ENCODE peak calls at places on chromosomes 13 and 19, in eight cellular contexts. Q is PC-9, F is HepG2, H is esophagus squamous epithelium, D is body of pancreas, X is colonic mucosa, B is tibial artery, Z is uterus. O is an unnamed sample.

GRCh38 chr13:74987124-74987690 is 494.8 kb downstream of the TBC1D4 start:
- DNase-seq in X (no peak), Q (no peak), F (no peak), D (no peak), Z (no peak), H (no peak), B (no peak), O (no peak)

GRCh38 chr19:17370026-17370587 is 7.0 kb downstream of the PLVAP start:
- DNase-seq in F (no peak), Z (no peak), H (no peak), Q (no peak), B (no peak), X (no peak), D (no peak), O (no peak)

GRCh38 chr19:57438925-57439324 is 3.8 kb downstream of the ZNF749 start:
- DNase-seq in Z (no peak), D (no peak), B (no peak), Q (no peak), H (no peak), X (no peak), F (no peak), O (no peak)

GRCh38 chr13:100532090-100532766 is 56.4 kb downstream of the GGACT start:
- DNase-seq in Q (no peak), H (no peak), X (no peak), B (no peak), Z (no peak), D (peak), F (no peak), O (no peak)

GRCh38 chr19:39986643-39987042 is 10.2 kb upstream of the ZNF546 start:
- DNase-seq in H (no peak), X (no peak), B (no peak), D (no peak), Z (no peak), F (no peak), Q (no peak), O (no peak)

GRCh38 chr19:15015946-15016542 is 33.2 kb upstream of the CASP14 start:
- DNase-seq in Q (peak), D (peak), B (no peak), X (no peak), H (no peak), F (peak), Z (no peak), O (no peak)

GRCh38 chr13:36158606-36159005 is 27.4 kb upstream of the DCLK1 start:
- DNase-seq in B (no peak), Q (peak), H (no peak), F (no peak), D (no peak), X (no peak), Z (no peak), O (no peak)

GRCh38 chr13:99955107-99955746 is 16.3 kb downstream of the ZIC5 start:
- DNase-seq in X (no peak), Z (no peak), B (no peak), H (no peak), F (no peak), Q (no peak), D (no peak), O (no peak)

GRCh38 chr13:100506154-100506553 is 82.4 kb downstream of the GGACT start:
- DNase-seq in Q (no peak), D (no peak), H (no peak), F (no peak), Z (no peak), B (no peak), X (no peak), O (no peak)

GRCh38 chr13:24176351-24177101 is 16.0 kb downstream of the SPATA13 start:
- DNase-seq in B (no peak), Z (no peak), D (peak), H (no peak), Q (no peak), F (peak), X (no peak), O (peak)

GRCh38 chr19:56933014-56933705 is 92.6 kb upstream of the PEG3 start:
- DNase-seq in D (no peak), H (no peak), B (no peak), F (no peak), Q (no peak), X (no peak), Z (no peak), O (peak)

GRCh38 chr19:18396471-18397241 is 766 bp downstream of the LRRC25 start:
- DNase-seq in H (no peak), D (no peak), Q (no peak), B (no peak), X (no peak), Z (no peak), F (no peak), O (no peak)

GRCh38 chr13:104105418-104106355 is 1039.5 kb upstream of the SLC10A2 start:
- DNase-seq in B (no peak), H (no peak), Z (no peak), Q (peak), F (no peak), D (peak), X (no peak), O (no peak)
- H3K27ac ChIP-seq in B (no peak), H (no peak), Z (no peak), Q (peak), F (no peak), D (peak), X (no peak), O (no peak)

GRCh38 chr13:44440046-44440608 is 66.5 kb downstream of the SERP2 start:
- DNase-seq in B (no peak), H (no peak), X (no peak), D (no peak), F (no peak), Z (no peak), Q (no peak), O (no peak)

GRCh38 chr13:44437356-44438233 is 64.0 kb downstream of the SERP2 start:
- DNase-seq in F (peak), B (no peak), H (no peak), Q (no peak), Z (no peak), D (no peak), X (no peak), O (no peak)

GRCh38 chr13:44436589-44437337 is 63.1 kb downstream of the SERP2 start:
- DNase-seq in D (peak), Q (peak), Z (peak), F (peak), X (peak), B (peak), H (peak), O (peak)

GRCh38 chr13:44439615-44440014 is 66.0 kb downstream of the SERP2 start:
- DNase-seq in D (no peak), Q (no peak), F (no peak), X (no peak), H (no peak), Z (no peak), B (no peak), O (no peak)

GRCh38 chr13:44438234-44438579 is 64.6 kb downstream of the SERP2 start:
- DNase-seq in F (no peak), D (no peak), B (no peak), H (no peak), X (no peak), Q (no peak), Z (no peak), O (no peak)
- TF ChIP-seq CTCF in F (no peak), D (no peak), B (no peak), H (no peak), X (no peak), Q (peak), Z (no peak), O (no peak)

DNA sequence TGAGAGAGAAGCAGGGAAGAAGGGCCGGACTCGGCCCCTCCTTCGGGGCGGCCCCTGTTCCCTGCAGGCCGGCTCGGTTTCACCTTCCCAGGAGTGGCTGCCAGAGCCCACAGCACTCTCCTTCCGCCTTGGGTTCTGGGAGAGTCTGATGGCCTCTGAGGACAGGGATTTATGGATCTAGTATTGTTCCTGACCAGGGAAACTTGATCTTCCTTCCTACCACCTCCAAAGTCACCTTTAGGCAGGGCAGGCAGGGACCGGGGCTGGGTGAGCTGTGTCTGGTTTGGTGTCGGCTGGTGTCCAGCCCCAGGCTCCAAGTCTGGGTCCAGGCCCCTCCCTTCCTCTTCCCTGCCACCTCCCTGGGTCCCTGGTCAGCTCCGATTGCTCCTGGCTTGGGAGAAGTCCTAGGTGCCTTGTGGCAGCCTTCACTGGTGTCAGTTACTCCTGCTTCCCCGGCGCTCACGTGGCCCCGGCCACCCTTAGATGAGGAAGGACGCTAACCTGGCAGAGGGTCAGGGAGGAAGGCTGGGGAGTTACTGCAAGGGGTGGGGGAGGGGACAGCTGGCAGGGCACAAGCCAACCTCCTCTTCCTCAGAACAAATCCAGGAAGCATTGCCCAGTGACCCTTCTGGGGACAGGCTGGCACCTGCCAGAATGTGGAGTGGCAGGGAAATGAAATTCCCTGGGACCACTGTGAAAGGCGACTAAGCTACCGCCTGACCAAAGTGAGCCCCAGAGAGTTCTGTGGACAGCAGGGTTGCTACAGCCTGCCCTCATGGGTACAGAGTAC is 18.8 kb downstream of the RFX1 start:
- DNase-seq in B (peak), X (no peak), H (no peak), D (no peak), Z (no peak), F (no peak), Q (no peak), O (no peak)
- H3K4me3 ChIP-seq in B (no peak), X (no peak), H (peak), D (no peak), Z (no peak), F (no peak), Q (no peak), O (no peak)

GRCh38 chr13:29508130-29508873 is 87.2 kb downstream of the SLC7A1 start:
- DNase-seq in Q (peak), F (peak), B (peak), D (peak), Z (peak), X (peak), H (no peak), O (peak)

GRCh38 chr13:29507356-29507755 is 88.1 kb downstream of the SLC7A1 start:
- DNase-seq in X (no peak), F (no peak), D (peak), H (no peak), Q (no peak), B (no peak), Z (peak), O (no peak)

GRCh38 chr13:29509999-29510586 is 85.4 kb downstream of the SLC7A1 start:
- DNase-seq in D (no peak), Z (no peak), F (no peak), X (no peak), B (no peak), H (no peak), Q (no peak), O (no peak)

GRCh38 chr13:29510698-29511438 is 84.6 kb downstream of the SLC7A1 start:
- DNase-seq in F (no peak), Z (no peak), D (peak), B (no peak), X (no peak), H (no peak), Q (no peak), O (no peak)

DNA sequence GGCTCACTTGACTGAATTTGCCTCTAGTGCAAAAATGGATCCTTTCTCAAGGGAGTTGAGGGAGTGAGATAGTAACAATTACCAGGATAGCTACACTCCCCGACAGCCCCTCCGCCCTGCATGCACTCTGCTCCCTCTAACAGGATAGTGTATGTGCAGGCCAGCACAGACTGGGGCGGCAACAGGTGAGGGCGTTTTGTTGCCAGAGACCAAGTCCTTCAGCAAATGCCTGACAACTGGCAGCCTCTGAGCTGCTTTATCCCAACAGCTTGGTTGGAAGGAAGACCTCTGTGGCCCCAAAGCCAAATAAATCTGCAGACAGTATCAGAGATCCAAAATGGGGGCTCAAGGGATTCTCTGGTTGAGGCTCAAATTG is 86.6 kb downstream of the SLC7A1 start:
- DNase-seq in F (no peak), X (no peak), Q (no peak), B (no peak), D (no peak), Z (no peak), H (no peak), O (no peak)
- H3K27ac ChIP-seq in F (no peak), X (no peak), Q (no peak), B (no peak), D (no peak), Z (no peak), H (no peak), O (no peak)

GRCh38 chr19:32322541-32322940 is 22.9 kb upstream of the ZNF507 start:
- DNase-seq in D (no peak), B (no peak), Z (no peak), F (no peak), X (no peak), H (no peak), Q (peak), O (no peak)

GRCh38 chr19:32330149-32330548 is 15.3 kb upstream of the ZNF507 start:
- DNase-seq in B (no peak), Z (no peak), Q (no peak), X (no peak), D (no peak), F (no peak), H (no peak), O (no peak)

GRCh38 chr19:32318884-32319520 is 26.4 kb upstream of the ZNF507 start:
- DNase-seq in X (no peak), B (no peak), F (no peak), H (no peak), Z (no peak), Q (peak), D (peak), O (peak)

GRCh38 chr19:32324631-32325215 is 20.7 kb upstream of the ZNF507 start:
- DNase-seq in Q (no peak), F (no peak), D (no peak), H (no peak), Z (no peak), B (no peak), X (no peak), O (no peak)
- TF ChIP-seq CTCF in Q (no peak), F (peak), D (no peak), H (no peak), Z (no peak), B (no peak), X (no peak), O (peak)

O was measured in dorsolateral prefrontal cortex.